ENCODE peak calls at places on chromosome 11, in nine cellular contexts. One of them, this sample, is unnamed.

GRCh38 chr11:64339754-64340408 is at the start of gene CCDC88B:
- DNase-seq in HuH-7: no peak
- DNase-seq in dorsolateral prefrontal cortex: no peak
- DNase-seq in brain microvascular endothelial cell: no peak
- DNase-seq in activated CD4-positive, alpha-beta T cell treated with anti-CD3 and anti-CD28 coated beads, Interleukin-2, amount 50 U/mL, for 24 hours: peak
- DNase-seq in ureter: peak
- DNase-seq in MV-4-11: peak
- DNase-seq in NCI-H226: no peak
- DNase-seq in tibial artery: peak
- DNase-seq in this sample: no peak

GRCh38 chr11:30120045-30120589 is 103.3 kb upstream of the KCNA4 start:
- DNase-seq in HuH-7: no peak
- DNase-seq in dorsolateral prefrontal cortex: no peak
- DNase-seq in brain microvascular endothelial cell: no peak
- DNase-seq in activated CD4-positive, alpha-beta T cell treated with anti-CD3 and anti-CD28 coated beads, Interleukin-2, amount 50 U/mL, for 24 hours: no peak
- DNase-seq in ureter: no peak
- DNase-seq in MV-4-11: no peak
- DNase-seq in NCI-H226: no peak
- DNase-seq in tibial artery: no peak
- DNase-seq in this sample: no peak

GRCh38 chr11:2789331-2789730 is 89.5 kb upstream of the KCNQ1OT1 start:
- DNase-seq in HuH-7: no peak
- DNase-seq in dorsolateral prefrontal cortex: peak
- DNase-seq in brain microvascular endothelial cell: no peak
- DNase-seq in activated CD4-positive, alpha-beta T cell treated with anti-CD3 and anti-CD28 coated beads, Interleukin-2, amount 50 U/mL, for 24 hours: no peak
- DNase-seq in ureter: no peak
- DNase-seq in MV-4-11: no peak
- DNase-seq in NCI-H226: no peak
- DNase-seq in tibial artery: peak
- DNase-seq in this sample: no peak

GRCh38 chr11:38252620-38253019 is 1654.6 kb upstream of the RAG2 start:
- DNase-seq in HuH-7: no peak
- DNase-seq in dorsolateral prefrontal cortex: no peak
- DNase-seq in brain microvascular endothelial cell: peak
- DNase-seq in activated CD4-positive, alpha-beta T cell treated with anti-CD3 and anti-CD28 coated beads, Interleukin-2, amount 50 U/mL, for 24 hours: no peak
- DNase-seq in ureter: no peak
- DNase-seq in MV-4-11: peak
- DNase-seq in NCI-H226: peak
- DNase-seq in tibial artery: no peak
- DNase-seq in this sample: no peak

GRCh38 chr11:70029115-70029830 is 48.8 kb upstream of the ANO1 start:
- DNase-seq in HuH-7: no peak
- DNase-seq in dorsolateral prefrontal cortex: no peak
- DNase-seq in brain microvascular endothelial cell: no peak
- DNase-seq in activated CD4-positive, alpha-beta T cell treated with anti-CD3 and anti-CD28 coated beads, Interleukin-2, amount 50 U/mL, for 24 hours: no peak
- DNase-seq in ureter: peak
- DNase-seq in MV-4-11: no peak
- DNase-seq in NCI-H226: peak
- DNase-seq in tibial artery: no peak
- DNase-seq in this sample: no peak

GRCh38 chr11:134724779-134725140 is 312.7 kb upstream of the B3GAT1 start:
- DNase-seq in HuH-7: no peak
- DNase-seq in dorsolateral prefrontal cortex: no peak
- DNase-seq in brain microvascular endothelial cell: no peak
- DNase-seq in activated CD4-positive, alpha-beta T cell treated with anti-CD3 and anti-CD28 coated beads, Interleukin-2, amount 50 U/mL, for 24 hours: no peak
- DNase-seq in ureter: no peak
- DNase-seq in MV-4-11: no peak
- DNase-seq in NCI-H226: no peak
- DNase-seq in tibial artery: no peak
- DNase-seq in this sample: no peak

GRCh38 chr11:30365793-30366517 is 43.1 kb downstream of the ARL14EP start:
- DNase-seq in HuH-7: no peak
- DNase-seq in dorsolateral prefrontal cortex: no peak
- DNase-seq in brain microvascular endothelial cell: no peak
- DNase-seq in activated CD4-positive, alpha-beta T cell treated with anti-CD3 and anti-CD28 coated beads, Interleukin-2, amount 50 U/mL, for 24 hours: no peak
- DNase-seq in ureter: no peak
- DNase-seq in MV-4-11: no peak
- DNase-seq in NCI-H226: no peak
- DNase-seq in tibial artery: no peak
- DNase-seq in this sample: no peak

GRCh38 chr11:75400110-75400865 is 970 bp downstream of the RPS3 start:
- DNase-seq in HuH-7: no peak
- DNase-seq in dorsolateral prefrontal cortex: no peak
- DNase-seq in brain microvascular endothelial cell: no peak
- DNase-seq in activated CD4-positive, alpha-beta T cell treated with anti-CD3 and anti-CD28 coated beads, Interleukin-2, amount 50 U/mL, for 24 hours: no peak
- DNase-seq in ureter: no peak
- DNase-seq in MV-4-11: no peak
- DNase-seq in NCI-H226: no peak
- DNase-seq in tibial artery: no peak
- DNase-seq in this sample: no peak

GRCh38 chr11:34567733-34568132 is 53.2 kb upstream of the EHF start:
- DNase-seq in HuH-7: no peak
- DNase-seq in dorsolateral prefrontal cortex: no peak
- DNase-seq in brain microvascular endothelial cell: no peak
- DNase-seq in activated CD4-positive, alpha-beta T cell treated with anti-CD3 and anti-CD28 coated beads, Interleukin-2, amount 50 U/mL, for 24 hours: no peak
- DNase-seq in ureter: no peak
- DNase-seq in MV-4-11: no peak
- DNase-seq in NCI-H226: no peak
- DNase-seq in tibial artery: no peak
- DNase-seq in this sample: no peak

GRCh38 chr11:125591659-125592304 is 870 bp upstream of the STT3A start:
- DNase-seq in HuH-7: peak
- DNase-seq in dorsolateral prefrontal cortex: peak
- DNase-seq in brain microvascular endothelial cell: peak
- DNase-seq in activated CD4-positive, alpha-beta T cell treated with anti-CD3 and anti-CD28 coated beads, Interleukin-2, amount 50 U/mL, for 24 hours: peak
- DNase-seq in ureter: peak
- DNase-seq in MV-4-11: no peak
- DNase-seq in NCI-H226: peak
- DNase-seq in tibial artery: peak
- DNase-seq in this sample: no peak

GRCh38 chr11:26743622-26744021 is 21.8 kb upstream of the SLC5A12 start:
- DNase-seq in HuH-7: no peak
- DNase-seq in dorsolateral prefrontal cortex: no peak
- DNase-seq in brain microvascular endothelial cell: no peak
- DNase-seq in activated CD4-positive, alpha-beta T cell treated with anti-CD3 and anti-CD28 coated beads, Interleukin-2, amount 50 U/mL, for 24 hours: no peak
- DNase-seq in ureter: no peak
- DNase-seq in MV-4-11: no peak
- DNase-seq in NCI-H226: no peak
- DNase-seq in tibial artery: no peak
- DNase-seq in this sample: no peak

GRCh38 chr11:75342966-75343870 is 8.2 kb downstream of the ARRB1 start:
- DNase-seq in HuH-7: no peak
- DNase-seq in dorsolateral prefrontal cortex: no peak
- DNase-seq in brain microvascular endothelial cell: no peak
- DNase-seq in activated CD4-positive, alpha-beta T cell treated with anti-CD3 and anti-CD28 coated beads, Interleukin-2, amount 50 U/mL, for 24 hours: no peak
- DNase-seq in ureter: no peak
- DNase-seq in MV-4-11: peak
- DNase-seq in NCI-H226: peak
- DNase-seq in tibial artery: no peak
- DNase-seq in this sample: no peak

GRCh38 chr11:65630215-65630614 is 7.7 kb upstream of the SIPA1 start:
- DNase-seq in HuH-7: no peak
- DNase-seq in dorsolateral prefrontal cortex: no peak
- DNase-seq in brain microvascular endothelial cell: no peak
- DNase-seq in activated CD4-positive, alpha-beta T cell treated with anti-CD3 and anti-CD28 coated beads, Interleukin-2, amount 50 U/mL, for 24 hours: no peak
- DNase-seq in ureter: no peak
- DNase-seq in MV-4-11: no peak
- DNase-seq in NCI-H226: no peak
- DNase-seq in tibial artery: no peak
- DNase-seq in this sample: no peak

GRCh38 chr11:120180571-120181445 is 30.0 kb upstream of the OAF start:
- DNase-seq in HuH-7: no peak
- DNase-seq in dorsolateral prefrontal cortex: no peak
- DNase-seq in brain microvascular endothelial cell: peak
- DNase-seq in activated CD4-positive, alpha-beta T cell treated with anti-CD3 and anti-CD28 coated beads, Interleukin-2, amount 50 U/mL, for 24 hours: no peak
- DNase-seq in ureter: no peak
- DNase-seq in MV-4-11: peak
- DNase-seq in NCI-H226: peak
- DNase-seq in tibial artery: peak
- DNase-seq in this sample: no peak

GRCh38 chr11:20226936-20227335 is 66.7 kb upstream of the DBX1 start:
- DNase-seq in HuH-7: no peak
- DNase-seq in dorsolateral prefrontal cortex: no peak
- DNase-seq in brain microvascular endothelial cell: peak
- DNase-seq in activated CD4-positive, alpha-beta T cell treated with anti-CD3 and anti-CD28 coated beads, Interleukin-2, amount 50 U/mL, for 24 hours: no peak
- DNase-seq in ureter: no peak
- DNase-seq in MV-4-11: no peak
- DNase-seq in NCI-H226: no peak
- DNase-seq in tibial artery: no peak
- DNase-seq in this sample: no peak

GRCh38 chr11:68825603-68826002 is 16.1 kb downstream of the CPT1A start:
- DNase-seq in HuH-7: peak
- DNase-seq in dorsolateral prefrontal cortex: no peak
- DNase-seq in brain microvascular endothelial cell: no peak
- DNase-seq in activated CD4-positive, alpha-beta T cell treated with anti-CD3 and anti-CD28 coated beads, Interleukin-2, amount 50 U/mL, for 24 hours: peak
- DNase-seq in ureter: peak
- DNase-seq in MV-4-11: no peak
- DNase-seq in NCI-H226: peak
- DNase-seq in tibial artery: no peak
- DNase-seq in this sample: no peak

GRCh38 chr11:11913395-11913794 is 71.6 kb downstream of the USP47 start:
- DNase-seq in HuH-7: no peak
- DNase-seq in dorsolateral prefrontal cortex: no peak
- DNase-seq in brain microvascular endothelial cell: no peak
- DNase-seq in activated CD4-positive, alpha-beta T cell treated with anti-CD3 and anti-CD28 coated beads, Interleukin-2, amount 50 U/mL, for 24 hours: no peak
- DNase-seq in ureter: no peak
- DNase-seq in MV-4-11: no peak
- DNase-seq in NCI-H226: no peak
- DNase-seq in tibial artery: no peak
- DNase-seq in this sample: no peak

GRCh38 chr11:74877132-74877531 is 71.8 kb downstream of the XRRA1 start:
- DNase-seq in HuH-7: no peak
- DNase-seq in dorsolateral prefrontal cortex: no peak
- DNase-seq in brain microvascular endothelial cell: peak
- DNase-seq in activated CD4-positive, alpha-beta T cell treated with anti-CD3 and anti-CD28 coated beads, Interleukin-2, amount 50 U/mL, for 24 hours: no peak
- DNase-seq in ureter: no peak
- DNase-seq in MV-4-11: peak
- DNase-seq in NCI-H226: no peak
- DNase-seq in tibial artery: no peak
- DNase-seq in this sample: no peak

GRCh38 chr11:88484873-88485621 is 147.5 kb upstream of the CTSC start:
- DNase-seq in HuH-7: peak
- DNase-seq in dorsolateral prefrontal cortex: no peak
- DNase-seq in brain microvascular endothelial cell: peak
- DNase-seq in activated CD4-positive, alpha-beta T cell treated with anti-CD3 and anti-CD28 coated beads, Interleukin-2, amount 50 U/mL, for 24 hours: no peak
- DNase-seq in ureter: no peak
- DNase-seq in MV-4-11: peak
- DNase-seq in NCI-H226: peak
- DNase-seq in tibial artery: no peak
- DNase-seq in this sample: peak

GRCh38 chr11:96323643-96323985 is 19.4 kb downstream of the MAML2 start:
- DNase-seq in HuH-7: no peak
- DNase-seq in dorsolateral prefrontal cortex: no peak
- DNase-seq in brain microvascular endothelial cell: no peak
- DNase-seq in activated CD4-positive, alpha-beta T cell treated with anti-CD3 and anti-CD28 coated beads, Interleukin-2, amount 50 U/mL, for 24 hours: no peak
- DNase-seq in ureter: no peak
- DNase-seq in MV-4-11: no peak
- DNase-seq in NCI-H226: no peak
- DNase-seq in tibial artery: no peak
- DNase-seq in this sample: no peak

GRCh38 chr11:36453678-36454077 is 56.4 kb downstream of the TRAF6 start:
- DNase-seq in HuH-7: no peak
- DNase-seq in dorsolateral prefrontal cortex: no peak
- DNase-seq in brain microvascular endothelial cell: no peak
- DNase-seq in activated CD4-positive, alpha-beta T cell treated with anti-CD3 and anti-CD28 coated beads, Interleukin-2, amount 50 U/mL, for 24 hours: no peak
- DNase-seq in ureter: no peak
- DNase-seq in MV-4-11: peak
- DNase-seq in NCI-H226: no peak
- DNase-seq in tibial artery: no peak
- DNase-seq in this sample: no peak

GRCh38 chr11:61611309-61611708 is 30.4 kb upstream of the SYT7 start:
- DNase-seq in HuH-7: no peak
- DNase-seq in dorsolateral prefrontal cortex: no peak
- DNase-seq in brain microvascular endothelial cell: no peak
- DNase-seq in activated CD4-positive, alpha-beta T cell treated with anti-CD3 and anti-CD28 coated beads, Interleukin-2, amount 50 U/mL, for 24 hours: no peak
- DNase-seq in ureter: no peak
- DNase-seq in MV-4-11: no peak
- DNase-seq in NCI-H226: no peak
- DNase-seq in tibial artery: no peak
- DNase-seq in this sample: no peak

This sample was measured in fibroblast of the conjunctiva.